ENCODE peak calls at places on chromosomes 2 and 18, in five cellular contexts. G is hepatocyte, R is neural progenitor cell, Y is GM23338, C is OCI-LY7. V is an unnamed sample.
A peak's percentile ranks its signal among the peaks of the same experiment; 100 is the strongest.

GRCh38 chr18:69196336-69196735 is 204.4 kb upstream of the DOK6 start:
- DNase-seq in G (no peak), R (no peak), C (no peak), Y (no peak), V (no peak)

GRCh38 chr2:177900091-177900490 is 172.5 kb downstream of the PDE11A start:
- DNase-seq in R (no peak), Y (no peak), C (no peak), G (no peak), V (peak; percentile 5)

GRCh38 chr2:174158003-174158402 is 90.3 kb downstream of the OLA1 start:
- DNase-seq in Y (peak; percentile 90), C (peak; percentile 54), G (peak; percentile 27), R (peak; percentile 67), V (peak; percentile 70)

GRCh38 chr2:10531874-10532273 is 83.7 kb upstream of the ODC1 start:
- DNase-seq in Y (no peak), R (no peak), G (no peak), C (no peak), V (no peak)

GRCh38 chr2:6943523-6943922 is 26.3 kb downstream of the RNF144A start:
- DNase-seq in R (no peak), C (no peak), G (no peak), Y (no peak), V (no peak)

GRCh38 chr2:112870851-112871830 is 34.6 kb upstream of the IL1B start:
- DNase-seq in Y (no peak), G (no peak), C (no peak), R (no peak), V (no peak)

GRCh38 chr2:119753041-119753929 is 6.4 kb upstream of the PTPN4 start:
- DNase-seq in R (peak; percentile 61), G (peak; percentile 63), C (peak; percentile 65), Y (peak; percentile 68), V (peak; percentile 68)

GRCh38 chr2:205822578-205822977 is 140.3 kb downstream of the NRP2 start:
- DNase-seq in R (no peak), G (no peak), Y (no peak), C (no peak), V (peak; percentile 25)

GRCh38 chr2:235670974-235671787 is 177.3 kb downstream of the AGAP1 start:
- DNase-seq in C (no peak), G (peak; percentile 10), Y (peak; percentile 50), R (peak; percentile 14), V (no peak)
- TF ChIP-seq EZH2phosphoT487 in C (no peak), G (no peak), Y (no peak), R (no peak), V (no peak)

GRCh38 chr2:84881581-84882414 is 914 bp upstream of the TRABD2A start:
- DNase-seq in R (peak; percentile 90), Y (peak; percentile 96), G (peak; percentile 85), C (peak; percentile 84), V (peak; percentile 91)
- TF ChIP-seq EZH2phosphoT487 in R (peak; percentile 64), Y (no peak), G (no peak), C (peak; percentile 91), V (no peak)

GRCh38 chr2:100246163-100247145 is 75.8 kb downstream of the LONRF2 start:
- DNase-seq in G (no peak), C (peak; percentile 80), Y (peak; percentile 77), R (peak; percentile 28), V (peak; percentile 48)
- TF ChIP-seq EZH2phosphoT487 in G (no peak), C (no peak), Y (no peak), R (no peak), V (no peak)

GRCh38 chr18:23641143-23641720 is 21.5 kb downstream of the ANKRD29 start:
- DNase-seq in Y (no peak), G (no peak), C (no peak), R (no peak), V (no peak)
- TF ChIP-seq EZH2phosphoT487 in Y (no peak), G (no peak), C (no peak), R (no peak), V (no peak)

GRCh38 chr2:145751634-145752033 is 1231.7 kb upstream of the ZEB2 start:
- DNase-seq in G (no peak), Y (peak; percentile 17), R (no peak), C (peak; percentile 46), V (peak; percentile 30)

GRCh38 chr2:145750617-145751016 is 1230.7 kb upstream of the ZEB2 start:
- DNase-seq in R (no peak), C (no peak), Y (no peak), G (no peak), V (no peak)

GRCh38 chr2:145753209-145753608 is 1233.3 kb upstream of the ZEB2 start:
- DNase-seq in R (peak; percentile 69), C (no peak), Y (no peak), G (no peak), V (no peak)

GRCh38 chr2:145751155-145751554 is 1231.2 kb upstream of the ZEB2 start:
- DNase-seq in C (no peak), Y (no peak), R (no peak), G (no peak), V (no peak)

DNA sequence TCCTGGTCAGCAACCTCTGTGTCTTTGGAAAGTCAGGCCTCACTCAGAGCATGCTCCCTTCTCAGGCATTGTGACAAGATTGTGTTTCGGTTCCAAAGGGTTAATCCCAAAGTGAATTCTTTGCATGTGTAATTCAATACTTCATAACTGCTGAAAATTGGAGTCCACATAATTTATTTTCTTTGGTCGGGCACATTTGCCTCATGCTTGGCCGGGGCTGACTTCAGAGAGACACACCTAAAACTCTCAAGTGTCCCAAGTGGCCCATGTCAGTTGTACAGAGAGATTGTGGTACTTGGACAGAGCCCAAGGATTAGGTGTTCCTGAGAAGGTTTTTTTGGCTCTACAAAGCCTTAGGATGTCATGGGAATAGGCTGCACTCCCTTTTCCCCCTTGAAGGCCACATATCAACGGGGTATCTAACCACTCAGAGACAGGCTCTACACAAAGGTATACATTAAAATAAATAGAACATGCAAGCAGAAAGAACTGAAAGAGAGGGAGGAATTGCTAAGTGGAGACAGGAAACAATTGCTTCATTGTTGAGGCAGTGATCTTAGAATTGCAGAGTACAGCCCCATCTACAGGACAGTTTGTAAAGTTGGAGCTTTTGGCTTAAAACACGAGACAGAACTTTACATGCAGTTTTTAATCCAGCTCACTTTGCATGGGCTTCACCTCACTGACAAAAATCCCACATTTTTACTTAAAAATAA is 1232.3 kb upstream of the ZEB2 start:
- DNase-seq in C (peak; percentile 79), Y (peak; percentile 79), G (peak; percentile 71), R (peak; percentile 74), V (peak; percentile 78)
- TF ChIP-seq EZH2phosphoT487 in C (no peak), Y (no peak), G (no peak), R (no peak), V (no peak)

GRCh38 chr2:217434183-217434620 is 568.6 kb downstream of the TNS1 start:
- DNase-seq in G (peak; percentile 94), C (peak; percentile 7), Y (peak; percentile 89), R (peak; percentile 90), V (peak; percentile 84)
- TF ChIP-seq EZH2phosphoT487 in G (no peak), C (no peak), Y (no peak), R (no peak), V (no peak)

GRCh38 chr2:138470941-138471340 is 30.6 kb upstream of the SPOPL start:
- DNase-seq in Y (no peak), G (no peak), R (no peak), C (no peak), V (no peak)

GRCh38 chr2:138475394-138475793 is 26.2 kb upstream of the SPOPL start:
- DNase-seq in Y (no peak), R (no peak), C (peak; percentile 16), G (no peak), V (peak; percentile 41)

GRCh38 chr2:138476186-138476585 is 25.4 kb upstream of the SPOPL start:
- DNase-seq in G (no peak), Y (no peak), C (no peak), R (no peak), V (peak; percentile 49)

GRCh38 chr2:138474093-138474834 is 27.3 kb upstream of the SPOPL start:
- DNase-seq in C (no peak), G (no peak), R (no peak), Y (no peak), V (no peak)

DNA sequence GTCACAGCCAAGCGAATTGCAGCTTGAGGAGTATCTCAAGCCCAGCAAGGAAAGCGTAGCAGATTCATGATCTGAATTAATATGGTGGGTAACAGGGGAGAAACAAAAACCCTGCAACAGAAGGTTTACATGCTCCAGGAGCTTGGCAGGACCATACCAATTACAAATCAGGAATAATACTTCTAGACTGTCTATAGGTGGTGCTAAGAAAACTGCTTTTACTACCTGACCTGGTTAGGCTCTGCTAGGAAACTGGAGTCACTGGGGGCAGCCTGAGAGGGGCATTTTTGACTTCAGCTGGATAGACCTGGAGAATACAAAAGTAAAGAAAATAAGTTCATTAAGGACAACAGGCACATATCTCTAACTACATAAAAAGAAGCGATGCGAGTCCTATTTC is 24.6 kb upstream of the SPOPL start:
- DNase-seq in G (no peak), Y (peak; percentile 25), R (no peak), C (peak; percentile 11), V (no peak)
- TF ChIP-seq EZH2phosphoT487 in G (no peak), Y (no peak), R (no peak), C (no peak), V (no peak)

DNA sequence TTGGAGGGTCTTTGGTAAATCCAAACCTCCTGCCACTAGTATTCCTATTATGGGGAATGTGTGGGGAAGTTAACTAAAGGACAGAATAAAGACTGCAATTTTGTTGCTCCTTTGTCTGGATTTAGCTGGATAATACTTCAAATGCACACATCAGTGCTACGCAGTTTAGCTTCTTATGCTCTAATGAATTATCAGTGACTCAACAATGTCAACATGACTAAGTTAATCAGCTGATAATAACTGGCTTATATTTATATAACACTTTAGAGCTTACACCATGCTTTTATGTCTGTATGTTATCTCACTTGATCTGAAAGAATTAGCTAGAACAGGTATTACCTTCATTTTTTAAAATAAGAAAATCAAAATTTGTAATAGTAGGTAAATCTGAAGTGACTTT is 28.0 kb upstream of the MFF start:
- DNase-seq in R (no peak), C (no peak), G (no peak), Y (no peak), V (no peak)
- TF ChIP-seq EZH2phosphoT487 in R (no peak), C (no peak), G (no peak), Y (no peak), V (no peak)

V was measured in PC-3.